ENCODE peak calls at places on chromosomes 13 and 19, in four cellular contexts. D, Q, M and B are unnamed samples.
A peak's percentile ranks its signal among the peaks of the same experiment; 100 is the strongest.

GRCh38 chr13:102707465-102707864 is 12.6 kb upstream of the METTL21C start:
- DNase-seq in M (peak; percentile 53), D (no peak), Q (no peak), B (no peak)

GRCh38 chr19:1027953-1028902 is 1.8 kb downstream of the CNN2 start:
- DNase-seq in D (peak; percentile 77), Q (no peak), M (peak; percentile 86), B (peak; percentile 83)

GRCh38 chr13:99962242-99962641 is 9.3 kb downstream of the ZIC5 start:
- DNase-seq in D (no peak), M (no peak), Q (no peak), B (no peak)

GRCh38 chr19:2578391-2578826 is 102.5 kb downstream of the GADD45B start:
- DNase-seq in M (no peak), D (peak; percentile 66), Q (no peak), B (no peak)

GRCh38 chr13:110123041-110123809 is 183.7 kb downstream of the COL4A1 start:
- DNase-seq in M (no peak), D (no peak), Q (no peak), B (no peak)

GRCh38 chr13:99303863-99304521 is 3.2 kb downstream of the GPR183 start:
- DNase-seq in D (no peak), M (no peak), Q (no peak), B (no peak)

GRCh38 chr19:49335784-49336481 is 727 bp downstream of the CD37 start:
- DNase-seq in D (no peak), Q (no peak), M (no peak), B (no peak)

GRCh38 chr13:106917673-106918652 is 350.0 kb upstream of the ARGLU1 start:
- DNase-seq in D (peak; percentile 95), M (peak; percentile 91), Q (no peak), B (no peak)

GRCh38 chr13:103931885-103932284 is 865.7 kb upstream of the SLC10A2 start:
- DNase-seq in M (no peak), Q (no peak), D (no peak), B (no peak)

GRCh38 chr19:55368106-55368505 is 2.2 kb downstream of the IL11 start:
- DNase-seq in D (no peak), M (no peak), Q (no peak), B (no peak)

GRCh38 chr13:98482476-98483444 is 94.1 kb downstream of the STK24 start:
- DNase-seq in D (no peak), M (no peak), Q (no peak), B (no peak)

GRCh38 chr13:114129649-114130062 is 2.8 kb downstream of the RASA3 start:
- DNase-seq in D (no peak), Q (no peak), M (no peak), B (no peak)

GRCh38 chr13:99892866-99893504 is 78.6 kb downstream of the ZIC5 start:
- DNase-seq in M (no peak), D (no peak), Q (no peak), B (no peak)

GRCh38 chr13:49240017-49240416 is 7.7 kb upstream of the CDADC1 start:
- DNase-seq in D (no peak), M (no peak), Q (no peak), B (peak; percentile 22)

GRCh38 chr19:43624933-43625332 is 5.5 kb upstream of the ZNF428 start:
- DNase-seq in Q (no peak), D (peak; percentile 96), M (no peak), B (no peak)

GRCh38 chr19:49667473-49667872 is 1.7 kb downstream of the BCL2L12 start:
- DNase-seq in M (no peak), D (no peak), Q (no peak), B (no peak)

GRCh38 chr13:45296259-45296658 is 44.7 kb downstream of the TPT1 start:
- DNase-seq in M (no peak), Q (no peak), D (no peak), B (no peak)

GRCh38 chr13:62131604-62132003 is 716.0 kb upstream of the PCDH20 start:
- DNase-seq in M (no peak), D (no peak), Q (no peak), B (no peak)

GRCh38 chr13:77184455-77184854 is 142.4 kb downstream of the MYCBP2 start:
- DNase-seq in D (no peak), Q (peak; percentile 87), M (no peak), B (no peak)

GRCh38 chr13:97567510-97568243 is 133.7 kb downstream of the RAP2A start:
- DNase-seq in Q (peak; percentile 37), M (no peak), D (no peak), B (peak; percentile 54)

GRCh38 chr19:14407889-14408640 is 11.1 kb downstream of the DDX39A start:
- DNase-seq in M (no peak), D (no peak), Q (no peak), B (peak; percentile 13)

GRCh38 chr19:33134571-33135041 is 2.7 kb downstream of the WDR88 start:
- DNase-seq in Q (no peak), D (peak; percentile 56), M (peak; percentile 44), B (no peak)

GRCh38 chr19:47445937-47446402 is 25.7 kb downstream of the SLC8A2 start:
- DNase-seq in Q (no peak), D (peak; percentile 65), M (peak; percentile 89), B (no peak)

GRCh38 chr13:41458187-41458938 is 1.0 kb downstream of the RGCC start:
- DNase-seq in D (peak; percentile 63), M (peak; percentile 56), Q (no peak), B (no peak)

GRCh38 chr13:41458939-41459753 is 1.8 kb downstream of the RGCC start:
- DNase-seq in Q (no peak), M (peak; percentile 32), D (peak; percentile 59), B (peak; percentile 30)

GRCh38 chr13:41460930-41461329 is 3.6 kb downstream of the RGCC start:
- DNase-seq in D (no peak), M (no peak), Q (no peak), B (no peak)

GRCh38 chr13:41461527-41462124 is 4.3 kb downstream of the RGCC start:
- DNase-seq in D (no peak), M (no peak), Q (no peak), B (no peak)

DNA sequence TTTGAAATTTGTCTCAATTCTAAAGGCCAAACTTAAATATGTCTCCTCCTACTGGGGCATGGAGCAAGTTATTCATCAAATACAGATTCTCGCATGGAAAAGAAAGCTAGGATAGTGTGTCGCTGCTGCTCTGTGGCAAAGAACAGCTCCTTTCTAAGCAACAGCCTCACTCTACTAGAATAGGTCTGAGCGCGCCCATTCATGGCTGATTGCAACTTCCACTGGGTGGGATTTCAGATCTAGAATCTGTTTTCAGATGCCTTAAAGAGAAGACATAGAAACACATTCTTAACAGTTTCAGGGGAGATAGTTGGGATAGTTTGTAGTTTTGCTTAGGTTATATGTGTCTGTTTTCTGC is 2.4 kb downstream of the RGCC start:
- DNase-seq in Q (no peak), M (no peak), D (no peak), B (no peak)
- H3K4me1 ChIP-seq in Q (peaks cover 59% of the 10 kb centered on the region), M (peaks cover 5% of the 10 kb centered on the region), D (peaks cover 4% of the 10 kb centered on the region), B (peaks cover 18% of the 10 kb centered on the region)

DNA sequence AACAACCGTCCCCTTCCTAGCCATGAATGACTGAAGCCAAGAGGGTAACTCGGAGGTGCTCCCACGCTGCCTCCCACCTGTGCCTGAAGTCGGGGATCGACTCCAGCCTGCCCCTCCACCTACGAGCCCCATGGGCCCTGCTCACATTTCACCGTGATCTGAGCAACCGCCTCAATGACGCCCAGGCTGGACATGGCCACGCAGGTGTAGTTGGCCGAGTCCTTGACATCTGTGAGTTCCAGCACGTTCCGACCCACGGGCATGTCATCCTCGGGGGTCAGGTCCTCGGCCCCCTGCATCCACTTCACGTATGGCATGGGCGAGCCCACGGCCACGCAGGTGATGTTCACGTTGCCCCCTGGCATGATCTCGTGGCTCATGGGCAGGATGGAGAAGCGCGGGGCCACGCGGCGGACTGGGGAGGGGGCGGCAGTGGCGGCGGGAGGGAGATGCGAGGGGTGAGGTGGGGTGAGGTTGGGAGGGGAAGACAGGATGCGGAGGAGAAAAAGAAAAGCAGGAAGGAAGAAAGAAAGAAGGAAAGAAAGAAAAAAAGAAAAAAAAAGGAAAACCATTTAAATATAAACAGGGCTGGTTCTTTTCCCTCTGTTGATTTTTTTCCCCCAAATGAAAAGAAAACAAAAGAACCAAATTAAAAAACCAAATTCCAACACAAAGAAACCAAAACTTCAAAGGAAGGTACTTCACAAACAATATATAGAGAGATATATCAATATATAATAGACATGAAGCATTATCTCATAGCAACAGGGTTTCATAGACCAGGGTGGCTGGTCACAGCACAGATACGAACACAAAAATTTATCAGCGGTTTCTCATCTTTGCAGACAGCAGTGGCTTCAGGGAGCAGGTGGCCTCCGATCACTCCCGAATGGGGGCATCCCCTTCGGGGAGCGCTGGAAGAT is 94.7 kb downstream of the PTPRS start:
- DNase-seq in M (no peak), D (no peak), Q (no peak), B (no peak)
- TF ChIP-seq TCF12 in M (no peak), D (no peak), Q (no peak), B (no peak)

DNA sequence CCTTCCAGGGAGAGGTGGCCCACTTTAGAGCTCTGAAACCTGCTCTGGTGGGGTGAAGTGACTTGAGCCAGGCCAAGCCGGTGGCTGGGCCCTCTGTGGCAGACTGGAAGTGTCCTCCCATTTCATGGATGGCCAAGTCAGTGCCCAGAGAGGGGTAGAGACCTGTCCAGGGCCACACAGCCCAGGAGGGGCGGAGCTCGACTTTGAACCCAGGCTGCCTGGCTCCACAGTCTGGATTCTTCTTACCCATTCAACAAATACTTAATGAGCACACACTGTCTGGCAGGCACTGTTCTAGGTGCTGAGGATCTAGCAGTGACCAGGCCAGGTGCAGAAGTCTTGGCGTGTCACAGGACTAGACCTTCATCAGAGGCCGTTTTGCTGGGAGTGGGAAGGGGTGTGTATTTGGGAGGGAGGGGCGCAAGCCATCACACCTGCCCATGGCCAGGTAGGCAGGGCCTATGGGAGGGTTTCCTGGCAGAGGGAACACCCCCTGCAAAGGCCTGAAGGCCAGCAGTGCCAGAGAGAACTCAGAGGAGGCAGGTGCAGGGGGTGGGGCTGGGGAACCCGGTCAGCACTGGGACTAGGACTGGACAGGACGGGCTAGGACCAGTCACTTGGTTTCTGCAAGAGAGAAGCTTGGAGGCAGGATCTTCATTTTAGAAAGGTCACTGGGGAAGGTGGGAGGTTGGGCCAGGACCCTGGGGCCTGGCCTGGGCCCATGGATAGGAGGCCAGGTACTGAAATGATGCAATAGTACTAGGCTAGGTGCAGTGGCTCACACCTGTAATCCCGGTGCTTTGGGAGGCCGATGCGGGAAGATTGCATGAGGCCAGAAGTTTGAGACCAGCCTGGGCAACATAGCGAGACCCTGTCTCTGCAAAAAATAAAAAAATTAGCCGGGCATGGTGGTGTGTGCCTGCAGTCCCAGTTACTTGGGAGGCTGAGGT is 31.8 kb downstream of the DNM2 start:
- DNase-seq in D (no peak), Q (no peak), M (no peak), B (peak; percentile 63)
- H3K4me1 ChIP-seq in D (peaks cover 4% of the 10 kb centered on the region), Q (no peaks in the 10 kb centered on the region), M (peaks cover 9% of the 10 kb centered on the region), B (peaks cover 91% of the 10 kb centered on the region)

DNA sequence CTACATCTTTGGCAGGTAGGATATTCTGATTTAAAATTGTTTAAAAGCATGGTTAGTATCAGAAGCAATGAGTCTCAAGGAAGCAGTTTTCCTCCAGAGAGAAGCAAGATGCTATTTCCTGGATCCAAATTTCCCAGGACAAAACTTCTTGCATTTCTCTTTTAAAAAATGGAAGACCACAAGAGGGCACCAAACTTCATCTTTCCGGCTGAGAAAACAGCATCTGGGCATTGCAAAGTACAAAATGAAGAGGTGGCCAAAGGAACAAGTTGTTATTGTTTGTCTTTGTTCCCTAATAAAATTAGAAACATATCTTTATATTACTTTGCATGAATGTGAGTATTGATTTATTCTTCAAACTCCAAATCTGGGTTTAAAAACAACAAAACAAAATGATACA is 60.0 kb upstream of the LRCH1 start:
- DNase-seq in D (no peak), Q (no peak), M (peak; percentile 46), B (peak; percentile 22)
- TF ChIP-seq TCF12 in D (no peak), Q (no peak), M (no peak), B (no peak)

GRCh38 chr19:12789098-12789903 is 2.0 kb upstream of the JUNB start:
- DNase-seq in D (no peak), M (no peak), Q (no peak), B (no peak)
- H3K4me1 ChIP-seq in D (peaks cover 33% of the 10 kb centered on the region), M (peaks cover 38% of the 10 kb centered on the region), Q (peaks cover 55% of the 10 kb centered on the region), B (peaks cover 66% of the 10 kb centered on the region)